ENCODE peak calls at places on chromosomes 4 and X, in ten cellular contexts. One of them, this sample, is unnamed.

GRCh38 chrX:130984782-130985181 is 73.4 kb upstream of the ARHGAP36 start:
- DNase-seq in esophagus squamous epithelium: no peak
- DNase-seq in K562: no peak
- DNase-seq in uterus: no peak
- DNase-seq in ovary: no peak
- DNase-seq in H1: no peak
- DNase-seq in upper lobe of left lung: no peak
- DNase-seq in suprapubic skin: no peak
- DNase-seq in heart left ventricle: no peak
- DNase-seq in IMR-90: no peak
- DNase-seq in this sample: no peak

GRCh38 chrX:40496728-40497127 is 84.0 kb upstream of the ATP6AP2 start:
- DNase-seq in suprapubic skin: no peak
- DNase-seq in K562: peak; percentile 17
- DNase-seq in IMR-90: peak; percentile 29
- DNase-seq in ovary: no peak
- DNase-seq in esophagus squamous epithelium: no peak
- DNase-seq in heart left ventricle: no peak
- DNase-seq in H1: no peak
- DNase-seq in uterus: peak; percentile 22
- DNase-seq in upper lobe of left lung: no peak
- DNase-seq in this sample: no peak

GRCh38 chrX:150365953-150366911 is 3.1 kb downstream of the MAMLD1 start:
- DNase-seq in ovary: peak; percentile 80
- DNase-seq in H1: peak; percentile 51
- DNase-seq in uterus: peak; percentile 75
- DNase-seq in IMR-90: peak; percentile 64
- DNase-seq in upper lobe of left lung: peak; percentile 47
- DNase-seq in suprapubic skin: peak; percentile 80
- DNase-seq in heart left ventricle: peak; percentile 61
- DNase-seq in esophagus squamous epithelium: no peak
- DNase-seq in K562: peak; percentile 23
- DNase-seq in this sample: no peak

GRCh38 chr4:153004106-153004881 is 68.2 kb downstream of the FHDC1 start:
- DNase-seq in suprapubic skin: no peak
- DNase-seq in esophagus squamous epithelium: no peak
- DNase-seq in IMR-90: no peak
- DNase-seq in heart left ventricle: no peak
- DNase-seq in upper lobe of left lung: no peak
- DNase-seq in ovary: no peak
- DNase-seq in H1: no peak
- DNase-seq in uterus: no peak
- DNase-seq in K562: no peak
- DNase-seq in this sample: no peak

GRCh38 chr4:152010680-152011079 is 249.9 kb upstream of the GATB start:
- DNase-seq in esophagus squamous epithelium: no peak
- DNase-seq in IMR-90: no peak
- DNase-seq in heart left ventricle: no peak
- DNase-seq in ovary: no peak
- DNase-seq in H1: no peak
- DNase-seq in suprapubic skin: no peak
- DNase-seq in uterus: no peak
- DNase-seq in K562: no peak
- DNase-seq in upper lobe of left lung: no peak
- DNase-seq in this sample: no peak

GRCh38 chrX:109264878-109265277 is 217.0 kb downstream of the GUCY2F start:
- DNase-seq in K562: no peak
- DNase-seq in suprapubic skin: no peak
- DNase-seq in upper lobe of left lung: no peak
- DNase-seq in esophagus squamous epithelium: no peak
- DNase-seq in IMR-90: no peak
- DNase-seq in uterus: no peak
- DNase-seq in H1: no peak
- DNase-seq in heart left ventricle: no peak
- DNase-seq in ovary: no peak
- DNase-seq in this sample: no peak

GRCh38 chr4:7867191-7867590 is 72.5 kb downstream of the AFAP1 start:
- DNase-seq in ovary: no peak
- DNase-seq in esophagus squamous epithelium: no peak
- DNase-seq in heart left ventricle: no peak
- DNase-seq in uterus: no peak
- DNase-seq in IMR-90: no peak
- DNase-seq in K562: no peak
- DNase-seq in suprapubic skin: no peak
- DNase-seq in upper lobe of left lung: peak; percentile 37
- DNase-seq in H1: no peak
- DNase-seq in this sample: no peak

GRCh38 chr4:24570172-24570571 is 14.2 kb downstream of the DHX15 start:
- DNase-seq in K562: no peak
- DNase-seq in H1: no peak
- DNase-seq in upper lobe of left lung: no peak
- DNase-seq in esophagus squamous epithelium: no peak
- DNase-seq in heart left ventricle: no peak
- DNase-seq in IMR-90: no peak
- DNase-seq in ovary: no peak
- DNase-seq in uterus: no peak
- DNase-seq in suprapubic skin: no peak
- DNase-seq in this sample: no peak

GRCh38 chrX:131792356-131792749 is 230.7 kb upstream of the STK26 start:
- DNase-seq in K562: no peak
- DNase-seq in IMR-90: peak; percentile 94
- DNase-seq in ovary: peak; percentile 88
- DNase-seq in suprapubic skin: peak; percentile 92
- DNase-seq in H1: no peak
- DNase-seq in uterus: peak; percentile 91
- DNase-seq in heart left ventricle: peak; percentile 19
- DNase-seq in upper lobe of left lung: no peak
- DNase-seq in esophagus squamous epithelium: peak; percentile 66
- DNase-seq in this sample: no peak

GRCh38 chrX:19824603-19825002 is 62.8 kb downstream of the SH3KBP1 start:
- DNase-seq in K562: no peak
- DNase-seq in uterus: no peak
- DNase-seq in esophagus squamous epithelium: no peak
- DNase-seq in heart left ventricle: no peak
- DNase-seq in H1: no peak
- DNase-seq in upper lobe of left lung: no peak
- DNase-seq in ovary: no peak
- DNase-seq in IMR-90: peak; percentile 45
- DNase-seq in suprapubic skin: no peak
- DNase-seq in this sample: no peak

GRCh38 chr4:115028682-115029385 is 84.6 kb downstream of the NDST4 start:
- DNase-seq in ovary: no peak
- DNase-seq in upper lobe of left lung: no peak
- DNase-seq in heart left ventricle: no peak
- DNase-seq in IMR-90: no peak
- DNase-seq in esophagus squamous epithelium: no peak
- DNase-seq in uterus: no peak
- DNase-seq in suprapubic skin: no peak
- DNase-seq in K562: no peak
- DNase-seq in H1: no peak
- DNase-seq in this sample: no peak

GRCh38 chrX:134545524-134545923 is 85.6 kb downstream of the HPRT1 start:
- DNase-seq in heart left ventricle: no peak
- DNase-seq in K562: no peak
- DNase-seq in H1: no peak
- DNase-seq in uterus: no peak
- DNase-seq in esophagus squamous epithelium: no peak
- DNase-seq in IMR-90: no peak
- DNase-seq in upper lobe of left lung: no peak
- DNase-seq in suprapubic skin: no peak
- DNase-seq in ovary: peak; percentile 63
- DNase-seq in this sample: no peak

DNA sequence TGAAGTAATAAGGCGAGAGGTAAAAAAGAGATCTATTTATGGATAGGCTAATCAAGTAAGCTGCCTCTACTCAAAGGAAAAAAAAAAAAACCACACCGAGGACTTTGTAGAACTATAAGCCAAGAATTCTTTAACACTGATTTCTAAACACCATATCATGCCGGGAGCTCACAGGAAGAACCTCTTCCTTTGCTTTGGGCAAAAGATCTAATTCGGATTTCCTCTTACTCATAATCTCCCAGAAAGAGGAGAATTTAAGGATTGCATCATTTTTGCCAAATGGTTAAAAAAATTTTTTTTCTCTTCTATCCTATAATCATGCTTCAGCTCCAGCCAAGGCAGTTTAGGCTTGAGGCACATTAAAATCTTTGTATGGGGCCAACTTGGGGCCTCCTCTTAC is 95.5 kb downstream of the ZNF827 start:
- DNase-seq in H1: no peak
- DNase-seq in ovary: no peak
- DNase-seq in suprapubic skin: no peak
- DNase-seq in K562: no peak
- DNase-seq in upper lobe of left lung: no peak
- DNase-seq in heart left ventricle: no peak
- DNase-seq in uterus: no peak
- DNase-seq in IMR-90: peak; percentile 83
- DNase-seq in esophagus squamous epithelium: no peak
- DNase-seq in this sample: no peak
- TF ChIP-seq POLR2A in H1: no peak
- TF ChIP-seq POLR2A in ovary: no peak
- TF ChIP-seq POLR2A in suprapubic skin: no peak
- TF ChIP-seq POLR2A in K562: no peak
- TF ChIP-seq POLR2A in upper lobe of left lung: no peak
- TF ChIP-seq POLR2A in heart left ventricle: no peak
- TF ChIP-seq POLR2A in uterus: no peak
- TF ChIP-seq POLR2A in IMR-90: no peak
- TF ChIP-seq POLR2A in esophagus squamous epithelium: no peak
- TF ChIP-seq POLR2A in this sample: no peak

GRCh38 chr4:68864438-68865177 is 48.8 kb downstream of the UGT2B10 start:
- DNase-seq in IMR-90: no peak
- DNase-seq in esophagus squamous epithelium: no peak
- DNase-seq in ovary: no peak
- DNase-seq in uterus: no peak
- DNase-seq in H1: no peak
- DNase-seq in suprapubic skin: no peak
- DNase-seq in heart left ventricle: no peak
- DNase-seq in K562: peak; percentile 90
- DNase-seq in upper lobe of left lung: no peak
- DNase-seq in this sample: no peak
- TF ChIP-seq POLR2A in IMR-90: no peak
- TF ChIP-seq POLR2A in esophagus squamous epithelium: no peak
- TF ChIP-seq POLR2A in ovary: no peak
- TF ChIP-seq POLR2A in uterus: no peak
- TF ChIP-seq POLR2A in H1: no peak
- TF ChIP-seq POLR2A in suprapubic skin: no peak
- TF ChIP-seq POLR2A in heart left ventricle: no peak
- TF ChIP-seq POLR2A in K562: no peak
- TF ChIP-seq POLR2A in upper lobe of left lung: no peak
- TF ChIP-seq POLR2A in this sample: no peak

DNA sequence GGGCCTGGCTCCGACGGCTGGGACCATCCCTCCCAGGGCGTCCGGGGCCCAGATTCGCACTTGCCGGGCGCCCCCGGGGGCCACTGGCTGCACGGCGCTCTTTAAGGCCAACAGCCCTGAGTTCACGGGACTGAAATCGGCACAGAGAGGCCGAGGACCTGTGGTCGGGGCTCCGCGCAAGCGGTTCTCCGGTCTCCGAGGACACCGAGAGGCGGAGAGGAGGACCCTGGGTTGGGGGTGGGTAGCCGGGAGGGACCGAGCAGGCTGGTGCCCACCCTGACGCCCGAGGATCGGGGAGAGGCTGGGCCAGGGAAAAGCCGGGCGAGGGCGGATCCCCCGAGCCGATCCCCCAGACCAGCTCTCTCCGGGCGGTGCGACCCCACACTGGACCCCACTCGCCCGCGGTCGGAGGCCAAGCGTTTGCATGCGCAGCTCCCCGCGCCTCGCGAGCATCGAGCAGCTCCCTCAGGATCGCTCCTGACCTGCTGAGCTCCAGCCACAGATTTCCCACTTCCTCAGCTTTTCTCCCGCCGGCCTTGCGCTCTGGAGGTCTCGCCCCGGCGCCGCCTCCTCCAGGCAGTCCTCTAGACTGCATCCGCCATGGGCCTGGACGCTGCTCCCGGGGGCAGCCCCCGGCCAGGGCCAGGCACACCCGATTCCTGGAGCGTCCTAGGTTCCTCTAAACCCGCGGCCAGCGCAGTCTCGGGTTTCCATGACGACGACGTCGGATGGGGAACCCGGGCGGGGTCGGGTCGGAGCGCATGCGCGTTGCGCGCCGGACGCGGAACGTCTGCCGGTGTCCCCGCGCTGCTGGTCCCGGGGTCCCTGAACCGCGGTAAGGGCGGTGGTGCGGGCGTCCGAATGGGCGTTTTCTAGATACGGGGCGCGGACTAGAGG is 17.6 kb upstream of the NAT8L start:
- DNase-seq in uterus: no peak
- DNase-seq in suprapubic skin: peak; percentile 79
- DNase-seq in IMR-90: peak; percentile 60
- DNase-seq in upper lobe of left lung: peak; percentile 97
- DNase-seq in heart left ventricle: peak; percentile 81
- DNase-seq in esophagus squamous epithelium: peak; percentile 13
- DNase-seq in H1: peak; percentile 98
- DNase-seq in ovary: peak; percentile 75
- DNase-seq in K562: peak; percentile 92
- DNase-seq in this sample: peak; percentile 85
- TF ChIP-seq POLR2A in uterus: no peak
- TF ChIP-seq POLR2A in suprapubic skin: no peak
- TF ChIP-seq POLR2A in IMR-90: no peak
- TF ChIP-seq POLR2A in upper lobe of left lung: no peak
- TF ChIP-seq POLR2A in heart left ventricle: no peak
- TF ChIP-seq POLR2A in esophagus squamous epithelium: no peak
- TF ChIP-seq POLR2A in H1: no peak
- TF ChIP-seq POLR2A in ovary: no peak
- TF ChIP-seq POLR2A in K562: peak; percentile 56
- TF ChIP-seq POLR2A in this sample: peak; percentile 86

GRCh38 chr4:26275261-26275660 is 45.6 kb upstream of the RBPJ start:
- DNase-seq in H1: no peak
- DNase-seq in ovary: no peak
- DNase-seq in esophagus squamous epithelium: no peak
- DNase-seq in heart left ventricle: no peak
- DNase-seq in IMR-90: no peak
- DNase-seq in suprapubic skin: no peak
- DNase-seq in upper lobe of left lung: no peak
- DNase-seq in uterus: no peak
- DNase-seq in K562: no peak
- DNase-seq in this sample: no peak
- TF ChIP-seq POLR2A in H1: no peak
- TF ChIP-seq POLR2A in ovary: no peak
- TF ChIP-seq POLR2A in esophagus squamous epithelium: no peak
- TF ChIP-seq POLR2A in heart left ventricle: no peak
- TF ChIP-seq POLR2A in IMR-90: no peak
- TF ChIP-seq POLR2A in suprapubic skin: no peak
- TF ChIP-seq POLR2A in upper lobe of left lung: no peak
- TF ChIP-seq POLR2A in uterus: no peak
- TF ChIP-seq POLR2A in K562: no peak
- TF ChIP-seq POLR2A in this sample: no peak

DNA sequence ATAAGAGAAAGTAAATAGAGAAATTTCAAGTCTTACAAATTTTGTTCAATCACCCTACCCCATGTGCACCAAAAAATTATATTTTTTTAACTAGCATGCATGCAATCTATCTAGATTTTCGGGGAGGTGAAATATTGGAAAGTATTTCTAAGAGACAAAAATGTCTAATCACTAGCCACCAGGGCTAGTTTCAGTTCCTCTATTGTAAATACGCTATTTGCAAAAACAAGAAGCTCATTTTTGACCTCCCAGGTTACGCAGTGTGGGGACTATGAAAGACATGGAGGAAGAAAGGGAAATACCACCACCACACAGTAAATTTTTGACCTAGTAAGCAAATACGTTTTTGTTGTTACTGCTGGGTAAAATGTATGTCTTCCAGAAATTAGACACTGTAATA is 2.3 kb downstream of the NEXMIF start:
- DNase-seq in esophagus squamous epithelium: no peak
- DNase-seq in ovary: no peak
- DNase-seq in upper lobe of left lung: no peak
- DNase-seq in heart left ventricle: no peak
- DNase-seq in K562: no peak
- DNase-seq in suprapubic skin: no peak
- DNase-seq in uterus: no peak
- DNase-seq in IMR-90: no peak
- DNase-seq in H1: no peak
- DNase-seq in this sample: no peak
- TF ChIP-seq POLR2A in esophagus squamous epithelium: no peak
- TF ChIP-seq POLR2A in ovary: no peak
- TF ChIP-seq POLR2A in upper lobe of left lung: no peak
- TF ChIP-seq POLR2A in heart left ventricle: no peak
- TF ChIP-seq POLR2A in K562: no peak
- TF ChIP-seq POLR2A in suprapubic skin: no peak
- TF ChIP-seq POLR2A in uterus: no peak
- TF ChIP-seq POLR2A in IMR-90: no peak
- TF ChIP-seq POLR2A in H1: no peak
- TF ChIP-seq POLR2A in this sample: no peak